ENCODE peak calls at places on chromosome 21, in five cellular contexts. One of them, this sample, is unnamed.
A peak's percentile ranks its signal among the peaks of the same experiment; 100 is the strongest.

GRCh38 chr21:37259426-37259825 is 7.7 kb downstream of the VPS26C start:
- DNase-seq in A549: no peak
- DNase-seq in K562: no peak
- DNase-seq in GM23338: no peak
- DNase-seq in GM12878: no peak
- DNase-seq in this sample: no peak

GRCh38 chr21:24759348-24760118 is 847.7 kb downstream of the MRPL39 start:
- DNase-seq in A549: no peak
- DNase-seq in GM23338: no peak
- DNase-seq in K562: no peak
- DNase-seq in GM12878: no peak
- DNase-seq in this sample: no peak

GRCh38 chr21:41686664-41687063 is 80.2 kb downstream of the RIPK4 start:
- DNase-seq in GM23338: no peak
- DNase-seq in GM12878: no peak
- DNase-seq in K562: no peak
- DNase-seq in A549: no peak
- DNase-seq in this sample: peak; percentile 72

GRCh38 chr21:36684957-36685714 is 13.8 kb upstream of the SIM2 start:
- DNase-seq in GM12878: no peak
- DNase-seq in GM23338: no peak
- DNase-seq in A549: no peak
- DNase-seq in K562: no peak
- DNase-seq in this sample: no peak

GRCh38 chr21:41247561-41247968 is 69.0 kb upstream of the FAM3B start:
- DNase-seq in A549: no peak
- DNase-seq in K562: no peak
- DNase-seq in GM12878: no peak
- DNase-seq in GM23338: no peak
- DNase-seq in this sample: peak; percentile 28

GRCh38 chr21:38544681-38545080 is 46.4 kb upstream of the ERG start:
- DNase-seq in GM12878: no peak
- DNase-seq in A549: no peak
- DNase-seq in K562: no peak
- DNase-seq in GM23338: no peak
- DNase-seq in this sample: no peak

GRCh38 chr21:44354001-44354405 is 582 bp downstream of the TRPM2 start:
- DNase-seq in K562: no peak
- DNase-seq in GM12878: no peak
- DNase-seq in A549: no peak
- DNase-seq in GM23338: no peak
- DNase-seq in this sample: no peak

GRCh38 chr21:27423073-27423472 is 456.2 kb upstream of the ADAMTS5 start:
- DNase-seq in GM12878: no peak
- DNase-seq in GM23338: no peak
- DNase-seq in A549: no peak
- DNase-seq in K562: no peak
- DNase-seq in this sample: no peak

GRCh38 chr21:38234395-38235142 is 22.2 kb upstream of the KCNJ15 start:
- DNase-seq in GM12878: no peak
- DNase-seq in K562: no peak
- DNase-seq in A549: no peak
- DNase-seq in GM23338: no peak
- DNase-seq in this sample: no peak

GRCh38 chr21:25791321-25791720 is 56.5 kb downstream of the GABPA start:
- DNase-seq in A549: no peak
- DNase-seq in GM23338: peak; percentile 27
- DNase-seq in GM12878: no peak
- DNase-seq in K562: no peak
- DNase-seq in this sample: peak; percentile 7

GRCh38 chr21:26027696-26028095 is 142.9 kb downstream of the APP start:
- DNase-seq in GM23338: no peak
- DNase-seq in A549: no peak
- DNase-seq in K562: no peak
- DNase-seq in GM12878: no peak
- DNase-seq in this sample: no peak

GRCh38 chr21:38165466-38166213 is 91.2 kb upstream of the KCNJ15 start:
- DNase-seq in GM12878: no peak
- DNase-seq in K562: no peak
- DNase-seq in A549: no peak
- DNase-seq in GM23338: no peak
- DNase-seq in this sample: no peak

GRCh38 chr21:37220433-37220980 is 46.6 kb downstream of the VPS26C start:
- DNase-seq in K562: no peak
- DNase-seq in GM12878: no peak
- DNase-seq in GM23338: peak; percentile 66
- DNase-seq in A549: peak; percentile 15
- DNase-seq in this sample: peak; percentile 48

GRCh38 chr21:25960423-25960822 is 210.1 kb downstream of the APP start:
- DNase-seq in GM12878: no peak
- DNase-seq in A549: no peak
- DNase-seq in GM23338: peak; percentile 73
- DNase-seq in K562: no peak
- DNase-seq in this sample: no peak

GRCh38 chr21:41236361-41236973 is 68.5 kb downstream of the BACE2 start:
- DNase-seq in K562: no peak
- DNase-seq in GM23338: no peak
- DNase-seq in A549: no peak
- DNase-seq in GM12878: no peak
- DNase-seq in this sample: no peak

GRCh38 chr21:36465481-36465880 is 14.4 kb downstream of the CLDN14 start:
- DNase-seq in K562: no peak
- DNase-seq in A549: no peak
- DNase-seq in GM12878: no peak
- DNase-seq in GM23338: no peak
- DNase-seq in this sample: no peak

GRCh38 chr21:36846624-36847023 is 119.8 kb downstream of the HLCS start:
- DNase-seq in A549: no peak
- DNase-seq in GM23338: no peak
- DNase-seq in GM12878: no peak
- DNase-seq in K562: no peak
- DNase-seq in this sample: no peak

GRCh38 chr21:42061866-42062542 is 9.1 kb upstream of the UMODL1 start:
- DNase-seq in GM12878: no peak
- DNase-seq in K562: no peak
- DNase-seq in A549: no peak
- DNase-seq in GM23338: peak; percentile 41
- DNase-seq in this sample: no peak

GRCh38 chr21:36428789-36429671 is 43.8 kb downstream of the CHAF1B start:
- DNase-seq in GM12878: no peak
- DNase-seq in GM23338: no peak
- DNase-seq in A549: no peak
- DNase-seq in K562: no peak
- DNase-seq in this sample: no peak

GRCh38 chr21:29470397-29470796 is 171.7 kb downstream of the BACH1 start:
- DNase-seq in A549: no peak
- DNase-seq in K562: no peak
- DNase-seq in GM12878: no peak
- DNase-seq in GM23338: no peak
- DNase-seq in this sample: peak; percentile 52

GRCh38 chr21:27306821-27307746 is 340.2 kb upstream of the ADAMTS5 start:
- DNase-seq in A549: no peak
- DNase-seq in K562: no peak
- DNase-seq in GM23338: no peak
- DNase-seq in GM12878: no peak
- DNase-seq in this sample: no peak

GRCh38 chr21:25573409-25574206 is 33.7 kb downstream of the MRPL39 start:
- DNase-seq in GM23338: no peak
- DNase-seq in A549: peak; percentile 23
- DNase-seq in K562: peak; percentile 23
- DNase-seq in GM12878: peak; percentile 81
- DNase-seq in this sample: peak; percentile 6

GRCh38 chr21:45642122-45642813 is 1.3 kb upstream of the PCBP3 start:
- DNase-seq in K562: no peak
- DNase-seq in A549: no peak
- DNase-seq in GM12878: no peak
- DNase-seq in GM23338: peak; percentile 45
- DNase-seq in this sample: no peak
- TF ChIP-seq JUNB in K562: no peak
- TF ChIP-seq JUNB in A549: no peak
- TF ChIP-seq JUNB in GM12878: no peak
- TF ChIP-seq JUNB in GM23338: no peak
- TF ChIP-seq JUNB in this sample: no peak

GRCh38 chr21:43304206-43304605 is 122.7 kb downstream of the SIK1 start:
- DNase-seq in K562: peak; percentile 39
- DNase-seq in GM12878: no peak
- DNase-seq in A549: no peak
- DNase-seq in GM23338: no peak
- DNase-seq in this sample: no peak
- TF ChIP-seq JUNB in K562: no peak
- TF ChIP-seq JUNB in GM12878: no peak
- TF ChIP-seq JUNB in A549: no peak
- TF ChIP-seq JUNB in GM23338: no peak
- TF ChIP-seq JUNB in this sample: no peak

GRCh38 chr21:46421191-46421750 is 37.4 kb upstream of the DIP2A start:
- DNase-seq in GM12878: no peak
- DNase-seq in GM23338: no peak
- DNase-seq in K562: no peak
- DNase-seq in A549: no peak
- DNase-seq in this sample: no peak
- TF ChIP-seq JUNB in GM12878: no peak
- TF ChIP-seq JUNB in GM23338: no peak
- TF ChIP-seq JUNB in K562: no peak
- TF ChIP-seq JUNB in A549: no peak
- TF ChIP-seq JUNB in this sample: no peak

GRCh38 chr21:15020797-15021196 is 44.0 kb downstream of the NRIP1 start:
- DNase-seq in A549: no peak
- DNase-seq in GM12878: no peak
- DNase-seq in GM23338: no peak
- DNase-seq in K562: no peak
- DNase-seq in this sample: no peak
- TF ChIP-seq JUNB in A549: no peak
- TF ChIP-seq JUNB in GM12878: no peak
- TF ChIP-seq JUNB in GM23338: no peak
- TF ChIP-seq JUNB in K562: no peak
- TF ChIP-seq JUNB in this sample: no peak

GRCh38 chr21:35333831-35334593 is 284.9 kb upstream of the RUNX1 start:
- DNase-seq in GM23338: no peak
- DNase-seq in A549: no peak
- DNase-seq in GM12878: no peak
- DNase-seq in K562: peak; percentile 35
- DNase-seq in this sample: no peak
- TF ChIP-seq JUNB in GM23338: no peak
- TF ChIP-seq JUNB in A549: no peak
- TF ChIP-seq JUNB in GM12878: no peak
- TF ChIP-seq JUNB in K562: no peak
- TF ChIP-seq JUNB in this sample: no peak

GRCh38 chr21:34536311-34536710 is 24.3 kb upstream of the KCNE1 start:
- DNase-seq in A549: no peak
- DNase-seq in GM23338: no peak
- DNase-seq in GM12878: no peak
- DNase-seq in K562: no peak
- DNase-seq in this sample: no peak
- TF ChIP-seq JUNB in A549: no peak
- TF ChIP-seq JUNB in GM23338: no peak
- TF ChIP-seq JUNB in GM12878: no peak
- TF ChIP-seq JUNB in K562: no peak
- TF ChIP-seq JUNB in this sample: no peak

GRCh38 chr21:31710586-31710985 is 21.3 kb downstream of the SCAF4 start:
- DNase-seq in A549: no peak
- DNase-seq in K562: no peak
- DNase-seq in GM12878: no peak
- DNase-seq in GM23338: no peak
- DNase-seq in this sample: no peak
- TF ChIP-seq JUNB in A549: no peak
- TF ChIP-seq JUNB in K562: no peak
- TF ChIP-seq JUNB in GM12878: no peak
- TF ChIP-seq JUNB in GM23338: no peak
- TF ChIP-seq JUNB in this sample: no peak

GRCh38 chr21:39612233-39613028 is at the start of gene B3GALT5:
- DNase-seq in GM23338: peak; percentile 94
- DNase-seq in K562: no peak
- DNase-seq in A549: no peak
- DNase-seq in GM12878: no peak
- DNase-seq in this sample: no peak
- TF ChIP-seq JUNB in GM23338: peak; percentile 95
- TF ChIP-seq JUNB in K562: no peak
- TF ChIP-seq JUNB in A549: no peak
- TF ChIP-seq JUNB in GM12878: no peak
- TF ChIP-seq JUNB in this sample: no peak